ENCODE peak calls at places on chromosomes 2 and 18, in ten cellular contexts. Z is A549, U is right lobe of liver, K is transverse colon, H is esophagus squamous epithelium, I is ovary, W is stomach, G is IMR-90, O is sigmoid colon, D is esophagus muscularis mucosa. F is an unnamed sample.
A peak's percentile ranks its signal among the peaks of the same experiment; 100 is the strongest.

GRCh38 chr2:131112477-131113027 is 7.4 kb downstream of the PLEKHB2 start:
- DNase-seq in Z (no peak), U (no peak), K (no peak), H (no peak), I (no peak), W (no peak), G (peak; percentile 26), O (no peak), D (no peak), F (no peak)

GRCh38 chr2:91748869-91749268 is 3057.4 kb downstream of the RPIA start:
- DNase-seq in Z (no peak), U (no peak), K (no peak), H (no peak), I (no peak), W (no peak), G (no peak), O (no peak), D (no peak), F (no peak)

GRCh38 chr18:55401638-55402191 is 186.3 kb downstream of the TCF4 start:
- DNase-seq in Z (peak; percentile 5), U (peak; percentile 24), K (no peak), H (no peak), I (no peak), W (no peak), G (peak; percentile 87), O (peak; percentile 72), D (no peak), F (no peak)

GRCh38 chr2:64455545-64455944 is 1.6 kb downstream of the LGALSL start:
- DNase-seq in Z (peak; percentile 24), U (no peak), K (no peak), H (no peak), I (no peak), W (no peak), G (no peak), O (no peak), D (no peak), F (no peak)

GRCh38 chr2:241762933-241763369 is 13.7 kb upstream of the GAL3ST2 start:
- DNase-seq in Z (no peak), U (no peak), K (peak; percentile 38), H (no peak), I (no peak), W (no peak), G (no peak), O (peak; percentile 41), D (no peak), F (no peak)

GRCh38 chr2:174011796-174012195 is 46.6 kb upstream of the SP3 start:
- DNase-seq in Z (no peak), U (no peak), K (no peak), H (no peak), I (no peak), W (no peak), G (no peak), O (no peak), D (no peak), F (no peak)

GRCh38 chr18:68085251-68085650 is 568.7 kb upstream of the DSEL start:
- DNase-seq in Z (no peak), U (no peak), K (no peak), H (no peak), I (no peak), W (no peak), G (no peak), O (no peak), D (no peak), F (no peak)

GRCh38 chr2:56009758-56010534 is 86.4 kb upstream of the EFEMP1 start:
- DNase-seq in Z (peak; percentile 62), U (no peak), K (no peak), H (no peak), I (no peak), W (no peak), G (peak; percentile 70), O (no peak), D (no peak), F (no peak)

GRCh38 chr18:47345996-47346395 is 94.5 kb upstream of the SKOR2 start:
- DNase-seq in Z (no peak), U (no peak), K (no peak), H (no peak), I (no peak), W (no peak), G (no peak), O (no peak), D (no peak), F (no peak)

GRCh38 chr2:159798376-159798724 is 342 bp upstream of the CD302 start:
- DNase-seq in Z (no peak), U (no peak), K (no peak), H (no peak), I (no peak), W (no peak), G (no peak), O (no peak), D (no peak), F (no peak)

GRCh38 chr2:207163815-207164747 is 1.7 kb downstream of the KLF7 start:
- DNase-seq in Z (peak; percentile 72), U (peak; percentile 61), K (peak; percentile 52), H (peak; percentile 2), I (peak; percentile 53), W (peak; percentile 44), G (peak; percentile 48), O (peak; percentile 85), D (peak; percentile 94), F (peak; percentile 72)

GRCh38 chr18:41378628-41379027 is 576.4 kb upstream of the PIK3C3 start:
- DNase-seq in Z (peak; percentile 2), U (no peak), K (no peak), H (no peak), I (no peak), W (no peak), G (peak; percentile 70), O (no peak), D (no peak), F (no peak)

GRCh38 chr2:109402180-109402579 is 211.6 kb downstream of the SEPTIN10 start:
- DNase-seq in Z (no peak), U (no peak), K (no peak), H (no peak), I (no peak), W (no peak), G (no peak), O (no peak), D (no peak), F (no peak)

GRCh38 chr18:59093668-59094067 is 46.0 kb upstream of the SEC11C start:
- DNase-seq in Z (no peak), U (no peak), K (no peak), H (no peak), I (no peak), W (no peak), G (no peak), O (no peak), D (no peak), F (no peak)

GRCh38 chr2:177117755-177118154 is 94.8 kb upstream of the HNRNPA3 start:
- DNase-seq in Z (no peak), U (no peak), K (no peak), H (no peak), I (no peak), W (no peak), G (no peak), O (no peak), D (no peak), F (no peak)

GRCh38 chr2:102383722-102384121 is 28.1 kb downstream of the IL18R1 start:
- DNase-seq in Z (no peak), U (no peak), K (no peak), H (no peak), I (no peak), W (no peak), G (no peak), O (no peak), D (no peak), F (no peak)

GRCh38 chr2:70936165-70936978 is 672 bp downstream of the ATP6V1B1 start:
- DNase-seq in Z (no peak), U (no peak), K (no peak), H (no peak), I (no peak), W (no peak), G (no peak), O (no peak), D (no peak), F (no peak)

GRCh38 chr18:8732442-8733360 is 27.3 kb downstream of the MTCL1 start:
- DNase-seq in Z (peak; percentile 90), U (no peak), K (no peak), H (no peak), I (no peak), W (no peak), G (no peak), O (no peak), D (no peak), F (no peak)

GRCh38 chr18:28175047-28175929 is 1.6 kb downstream of the CDH2 start:
- DNase-seq in Z (peak; percentile 25), U (peak; percentile 72), K (no peak), H (no peak), I (peak; percentile 54), W (peak; percentile 36), G (peak; percentile 42), O (peak; percentile 60), D (peak; percentile 19), F (peak; percentile 61)
- H3K4me3 ChIP-seq in Z (peak overlapping the region; percentile 83), U (peak overlapping the region; percentile 85), K (no peak overlapping the region), H (peak overlapping the region; percentile 41), I (peak overlapping the region; percentile 39), W (peak overlapping the region; percentile 60), G (peak overlapping the region; percentile 99), O (peak overlapping the region; percentile 47), D (peak overlapping the region; percentile 65), F (peak overlapping the region; percentile 50)

DNA sequence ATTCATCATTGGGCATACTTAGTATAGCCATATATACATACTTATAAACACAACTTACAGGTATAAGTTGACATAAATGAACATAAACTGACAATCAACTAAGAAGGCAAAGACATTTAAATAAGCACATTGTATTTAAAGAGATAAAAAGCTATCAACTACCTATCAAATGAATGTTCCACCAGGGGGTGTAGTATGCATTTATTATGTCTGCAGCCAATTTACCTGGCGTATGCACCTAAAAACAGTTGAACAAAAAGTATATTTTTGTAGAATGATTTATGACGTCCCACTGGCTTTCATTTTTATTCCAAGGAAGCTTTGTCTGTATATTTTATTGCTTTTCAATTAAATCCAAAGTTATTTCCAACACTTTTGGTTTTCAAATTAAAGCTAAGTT is 323.5 kb downstream of the AFF3 start:
- DNase-seq in Z (peak; percentile 16), U (no peak), K (no peak), H (no peak), I (no peak), W (no peak), G (peak; percentile 47), O (no peak), D (no peak), F (no peak)
- TF ChIP-seq CTCF in Z (peak; percentile 35), U (peak; percentile 71), K (no peak), H (no peak), I (no peak), W (peak; percentile 41), G (peak; percentile 36), O (no peak), D (peak; percentile 18), F (peak; percentile 22)

GRCh38 chr2:43224131-43224570 is 2.3 kb downstream of the ZFP36L2 start:
- DNase-seq in Z (peak; percentile 87), U (peak; percentile 76), K (peak; percentile 77), H (no peak), I (peak; percentile 74), W (peak; percentile 69), G (peak; percentile 72), O (peak; percentile 86), D (no peak), F (peak; percentile 79)
- TF ChIP-seq POLR2A in Z (no peak), U (peak; percentile 16), K (peak; percentile 65), H (no peak), I (no peak), W (no peak), G (no peak), O (no peak), D (no peak), F (no peak)

DNA sequence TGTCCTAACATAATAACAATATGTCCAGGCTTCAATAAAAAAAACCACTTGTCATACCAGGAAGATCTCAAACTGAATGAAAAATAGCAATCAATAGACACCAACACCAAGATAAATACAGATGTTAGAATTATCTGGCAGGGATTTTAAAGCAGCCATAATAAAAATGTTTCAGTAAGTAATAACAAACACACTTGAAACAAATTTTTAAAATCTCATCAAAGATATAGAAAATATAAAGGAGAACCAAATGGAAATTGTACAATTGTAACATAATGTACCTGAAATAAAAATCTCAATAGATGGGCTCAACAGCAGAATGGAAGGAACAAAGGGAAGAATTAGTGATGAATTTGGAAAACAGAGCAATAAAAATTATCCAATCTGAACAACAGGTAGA is 128.1 kb downstream of the LYPD6 start:
- DNase-seq in Z (no peak), U (no peak), K (no peak), H (no peak), I (no peak), W (no peak), G (no peak), O (no peak), D (no peak), F (no peak)
- H3K4me3 ChIP-seq in Z (no peak overlapping the region), U (no peak overlapping the region), K (no peak overlapping the region), H (no peak overlapping the region), I (no peak overlapping the region), W (no peak overlapping the region), G (no peak overlapping the region), O (no peak overlapping the region), D (no peak overlapping the region), F (no peak overlapping the region)